ENCODE peak calls at places on chromosomes 13 and 19, in ten cellular contexts. V, A, O, K, Z, G, X, D, F and R are unnamed samples.

GRCh38 chr19:40224342-40225148 is 1.9 kb downstream of the CCNP start:
- DNase-seq in D (no peak), A (no peak), Z (no peak), V (no peak), O (peak; percentile 76), X (no peak), K (peak; percentile 33), G (no peak), F (no peak), R (no peak)

GRCh38 chr19:55441692-55442321 is 1.3 kb downstream of the SHISA7 start:
- DNase-seq in A (peak; percentile 48), K (no peak), O (no peak), F (no peak), G (no peak), D (no peak), V (no peak), Z (no peak), X (peak; percentile 42), R (no peak)

GRCh38 chr13:33003458-33004019 is 12.7 kb upstream of the KL start:
- DNase-seq in X (peak; percentile 60), V (no peak), Z (no peak), A (no peak), G (no peak), D (no peak), O (no peak), F (no peak), K (no peak), R (no peak)

GRCh38 chr13:90951663-90952062 is 395.8 kb upstream of the MIR17HG start:
- DNase-seq in X (peak; percentile 44), V (no peak), A (no peak), K (no peak), F (no peak), G (no peak), O (no peak), D (no peak), Z (no peak), R (no peak)

GRCh38 chr13:75329723-75330122 is 152.2 kb downstream of the TBC1D4 start:
- DNase-seq in Z (no peak), V (no peak), A (no peak), X (no peak), G (no peak), D (no peak), K (no peak), O (no peak), F (no peak), R (peak; percentile 62)

GRCh38 chr13:102914629-102914935 is 68.8 kb downstream of the ERCC5 start:
- DNase-seq in G (no peak), K (no peak), D (no peak), F (no peak), V (no peak), A (peak; percentile 16), O (no peak), Z (peak; percentile 9), X (no peak), R (no peak)

GRCh38 chr19:54523403-54523802 is 20.8 kb downstream of the LAIR2 start:
- DNase-seq in F (no peak), Z (peak; percentile 81), D (no peak), A (no peak), V (no peak), K (peak; percentile 50), O (no peak), X (no peak), G (peak; percentile 44), R (no peak)

GRCh38 chr13:109275848-109276247 is 510.5 kb downstream of the IRS2 start:
- DNase-seq in Z (no peak), F (no peak), D (no peak), K (peak; percentile 68), A (peak; percentile 60), V (no peak), X (no peak), G (no peak), O (no peak), R (no peak)

GRCh38 chr13:37700887-37701286 is 102.3 kb upstream of the POSTN start:
- DNase-seq in V (no peak), F (no peak), X (no peak), G (no peak), A (no peak), O (no peak), D (no peak), K (no peak), Z (no peak), R (no peak)

GRCh38 chr13:96053003-96053703 is at the start of gene UGGT2:
- DNase-seq in K (peak; percentile 92), V (no peak), A (peak; percentile 90), Z (peak; percentile 91), F (peak; percentile 88), G (peak; percentile 12), X (peak; percentile 89), O (peak; percentile 91), D (peak; percentile 98), R (peak; percentile 87)

GRCh38 chr13:106522898-106523525 is 12.4 kb downstream of the EFNB2 start:
- DNase-seq in A (no peak), O (no peak), V (no peak), Z (no peak), K (no peak), F (no peak), X (no peak), G (no peak), D (no peak), R (no peak)

GRCh38 chr19:4909897-4910593 is 744 bp downstream of the UHRF1 start:
- DNase-seq in G (peak; percentile 93), D (peak; percentile 98), Z (peak; percentile 91), K (peak; percentile 86), O (peak; percentile 68), V (peak; percentile 89), F (peak; percentile 91), X (peak; percentile 97), A (peak; percentile 98), R (peak; percentile 76)

GRCh38 chr19:57708641-57709354 is at the start of gene ZNF154:
- DNase-seq in F (peak; percentile 37), D (peak; percentile 69), Z (no peak), A (peak; percentile 94), X (no peak), K (no peak), G (no peak), O (no peak), V (peak; percentile 12), R (peak; percentile 68)

GRCh38 chr13:94308808-94309207 is 170.7 kb downstream of the DCT start:
- DNase-seq in A (no peak), D (no peak), K (no peak), X (no peak), O (no peak), V (no peak), F (no peak), Z (no peak), G (no peak), R (no peak)

GRCh38 chr13:53732664-53733063 is 704.1 kb downstream of the OLFM4 start:
- DNase-seq in D (no peak), G (no peak), O (no peak), Z (no peak), K (no peak), A (no peak), V (no peak), F (no peak), X (no peak), R (no peak)

GRCh38 chr19:55640577-55641375 is at the start of gene ZNF580:
- DNase-seq in F (peak; percentile 48), O (no peak), V (no peak), D (peak; percentile 73), G (peak; percentile 56), A (peak; percentile 78), K (peak; percentile 80), X (peak; percentile 63), Z (peak; percentile 84), R (peak; percentile 73)

GRCh38 chr19:32691291-32691951 is at the start of gene NUDT19:
- DNase-seq in F (peak; percentile 80), G (peak; percentile 77), A (peak; percentile 65), Z (peak; percentile 91), V (peak; percentile 48), K (peak; percentile 85), D (peak; percentile 91), O (peak; percentile 75), X (peak; percentile 99), R (peak; percentile 69)

GRCh38 chr13:32538234-32538620 is 368 bp downstream of the N4BP2L2 start:
- DNase-seq in G (no peak), K (peak; percentile 5), V (no peak), A (peak; percentile 66), F (no peak), D (peak; percentile 64), O (no peak), X (peak; percentile 51), Z (peak; percentile 33), R (no peak)

GRCh38 chr13:73776137-73776785 is 357.9 kb downstream of the KLF12 start:
- DNase-seq in K (no peak), V (no peak), A (no peak), X (no peak), G (no peak), Z (no peak), F (peak; percentile 31), O (no peak), D (no peak), R (no peak)

GRCh38 chr13:93147293-93147645 is 79.3 kb upstream of the GPC6 start:
- DNase-seq in D (no peak), Z (no peak), K (peak; percentile 64), G (no peak), F (no peak), X (no peak), V (no peak), O (no peak), A (no peak), R (no peak)

GRCh38 chr13:110874508-110874960 is 40.3 kb downstream of the ANKRD10 start:
- DNase-seq in O (peak; percentile 39), Z (peak; percentile 76), X (peak; percentile 79), G (peak; percentile 59), A (peak; percentile 89), V (peak; percentile 4), F (peak; percentile 54), D (peak; percentile 80), K (peak; percentile 62), R (peak; percentile 61)

GRCh38 chr19:5863030-5863665 is 7.2 kb downstream of the FUT5 start:
- DNase-seq in F (no peak), Z (no peak), D (no peak), V (no peak), A (no peak), X (no peak), K (no peak), O (no peak), G (no peak), R (no peak)

GRCh38 chr19:639251-640155 is at the start of gene FGF22:
- DNase-seq in G (peak; percentile 93), K (peak; percentile 77), O (peak; percentile 68), D (peak; percentile 97), X (peak; percentile 92), V (peak; percentile 96), F (peak; percentile 82), A (peak; percentile 96), Z (peak; percentile 88), R (peak; percentile 51)

GRCh38 chr19:13505761-13506549 is at the start of gene CACNA1A:
- DNase-seq in G (peak; percentile 12), A (peak; percentile 83), V (no peak), F (no peak), D (no peak), Z (no peak), O (no peak), K (no peak), X (no peak), R (no peak)

GRCh38 chr19:406121-406711 is 2.7 kb downstream of the C2CD4C start:
- DNase-seq in K (no peak), G (no peak), V (no peak), Z (no peak), O (no peak), A (no peak), X (no peak), D (no peak), F (no peak), R (no peak)

GRCh38 chr13:45784755-45785675 is 66.5 kb downstream of the SIAH3 start:
- DNase-seq in V (no peak), O (no peak), X (no peak), G (no peak), Z (no peak), K (no peak), F (no peak), D (no peak), A (no peak), R (no peak)

GRCh38 chr19:55325172-55325571 is at the start of gene TMEM150B:
- DNase-seq in A (no peak), K (no peak), V (no peak), O (no peak), Z (no peak), G (no peak), X (no peak), D (no peak), F (no peak), R (no peak)

GRCh38 chr13:50123515-50123861 is 108.2 kb downstream of the KCNRG start:
- DNase-seq in K (no peak), Z (no peak), F (no peak), V (no peak), G (no peak), A (no peak), D (no peak), X (no peak), O (no peak), R (no peak)